ENCODE peak calls at places on chromosomes 1 and 21, in six cellular contexts. R is K562, Y is GM12878, C is H1, D is HepG2, Q is SK-N-SH. U is an unnamed sample.
A peak's percentile ranks its signal among the peaks of the same experiment; 100 is the strongest.

GRCh38 chr1:116256875-116257823 is 115.9 kb upstream of the ATP1A1 start:
- DNase-seq in Y (peak; percentile 9), Q (no peak), R (no peak), C (no peak), D (no peak), U (no peak)

GRCh38 chr1:31482478-31483011 is 69.5 kb downstream of the SERINC2 start:
- DNase-seq in Y (peak; percentile 40), C (no peak), Q (no peak), R (no peak), D (no peak), U (peak; percentile 47)

GRCh38 chr1:63662056-63662836 is 69.0 kb downstream of the PGM1 start:
- DNase-seq in Y (no peak), D (no peak), R (no peak), Q (no peak), C (no peak), U (no peak)

GRCh38 chr1:53602376-53602775 is 136.6 kb downstream of the GLIS1 start:
- DNase-seq in Q (no peak), Y (no peak), D (no peak), C (no peak), R (no peak), U (no peak)

GRCh38 chr1:169858467-169858866 is 35.2 kb downstream of the SCYL3 start:
- DNase-seq in R (no peak), Q (no peak), D (no peak), Y (no peak), C (no peak), U (no peak)

GRCh38 chr1:215590779-215591491 is 23.8 kb downstream of the KCTD3 start:
- DNase-seq in Y (no peak), Q (no peak), D (no peak), R (no peak), C (no peak), U (no peak)

GRCh38 chr1:1628656-1629429 is 3.1 kb upstream of the MMP23B start:
- DNase-seq in C (no peak), Y (no peak), D (no peak), Q (no peak), R (no peak), U (no peak)

GRCh38 chr1:14009576-14009975 is 309.6 kb downstream of the PRDM2 start:
- DNase-seq in R (no peak), Q (no peak), Y (no peak), C (no peak), D (no peak), U (no peak)

GRCh38 chr1:245827306-245827705 is 672.5 kb downstream of the KIF26B start:
- DNase-seq in R (no peak), Y (no peak), D (no peak), Q (no peak), C (no peak), U (no peak)

GRCh38 chr21:29342394-29342957 is 43.8 kb downstream of the BACH1 start:
- DNase-seq in R (no peak), Y (peak; percentile 32), Q (peak; percentile 14), D (no peak), C (no peak), U (no peak)

GRCh38 chr1:198128528-198128927 is 28.3 kb upstream of the NEK7 start:
- DNase-seq in Q (no peak), Y (no peak), R (no peak), D (no peak), C (no peak), U (no peak)

GRCh38 chr1:246803891-246804290 is 79.7 kb downstream of the SCCPDH start:
- DNase-seq in Y (no peak), R (no peak), Q (no peak), C (no peak), D (no peak), U (no peak)

GRCh38 chr1:212621830-212622315 is 13.3 kb downstream of the ATF3 start:
- DNase-seq in R (no peak), Q (no peak), C (no peak), D (no peak), Y (no peak), U (no peak)

GRCh38 chr1:113856011-113856410 is 15.5 kb downstream of the PTPN22 start:
- DNase-seq in Q (no peak), D (peak; percentile 70), R (no peak), C (no peak), Y (no peak), U (no peak)

GRCh38 chr1:37474051-37474696 is at the start of gene ZC3H12A:
- DNase-seq in Y (peak; percentile 57), Q (peak; percentile 98), D (peak; percentile 78), R (peak; percentile 99), C (peak; percentile 70), U (peak; percentile 84)

GRCh38 chr1:216459651-216460200 is 36.5 kb upstream of the USH2A start:
- DNase-seq in R (no peak), C (no peak), Y (no peak), D (no peak), Q (no peak), U (no peak)

GRCh38 chr21:44955803-44956175 is 16.0 kb downstream of the SLX9 start:
- DNase-seq in Y (no peak), D (no peak), Q (no peak), C (no peak), R (no peak), U (no peak)

GRCh38 chr21:44954281-44954771 is 14.5 kb downstream of the SLX9 start:
- DNase-seq in R (no peak), Q (no peak), C (no peak), Y (no peak), D (no peak), U (no peak)

GRCh38 chr21:44956356-44957046 is 16.7 kb downstream of the SLX9 start:
- DNase-seq in Y (no peak), C (no peak), D (no peak), Q (no peak), R (no peak), U (no peak)

GRCh38 chr21:44953628-44954021 is 13.8 kb downstream of the SLX9 start:
- DNase-seq in R (no peak), D (no peak), Y (no peak), Q (no peak), C (no peak), U (no peak)

GRCh38 chr21:44955141-44955802 is 15.4 kb downstream of the SLX9 start:
- DNase-seq in R (no peak), C (no peak), Q (no peak), D (no peak), Y (no peak), U (no peak)
- H3K27me3 ChIP-seq in R (no peaks in the 10 kb centered on the region), C (no peaks in the 10 kb centered on the region), Q (no peaks in the 10 kb centered on the region), D (no peaks in the 10 kb centered on the region), Y (no peaks in the 10 kb centered on the region), U (no peaks in the 10 kb centered on the region)

DNA sequence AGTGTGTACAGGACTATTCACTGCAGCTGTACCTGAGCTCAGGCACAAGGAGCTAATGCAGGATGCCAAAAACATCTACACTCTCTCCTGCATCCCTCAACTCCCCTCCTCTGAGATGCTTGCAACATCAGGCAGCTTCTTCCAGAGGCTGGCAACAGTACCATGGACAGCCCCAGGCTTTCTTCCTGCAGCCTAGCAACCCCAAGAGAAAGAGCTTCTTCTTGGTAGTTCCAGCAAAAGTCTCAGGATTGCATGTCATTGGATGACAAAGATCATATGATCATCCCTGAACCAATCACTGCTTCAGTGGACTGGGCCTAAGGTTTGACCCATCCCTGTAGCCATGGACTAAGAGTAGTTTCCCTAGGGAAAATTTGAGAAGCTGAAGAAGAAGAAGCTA is 46.7 kb downstream of the CAMK2N1 start:
- DNase-seq in D (no peak), Q (no peak), Y (no peak), R (no peak), C (no peak), U (no peak)
- TF ChIP-seq GABPA in D (no peak), Q (no peak), Y (no peak), R (no peak), C (no peak), U (no peak)

GRCh38 chr1:204199579-204199978 is 3.3 kb upstream of the KISS1 start:
- DNase-seq in R (no peak), D (no peak), C (no peak), Y (no peak), Q (no peak), U (no peak)
- H3K27me3 ChIP-seq in R (peaks cover 77% of the 10 kb centered on the region), D (no peaks in the 10 kb centered on the region), C (no peaks in the 10 kb centered on the region), Y (no peaks in the 10 kb centered on the region), Q (no peaks in the 10 kb centered on the region), U (peaks cover 16% of the 10 kb centered on the region)

GRCh38 chr1:32742132-32742947 is 39.8 kb upstream of the SYNC start:
- DNase-seq in R (peak; percentile 51), Y (no peak), Q (peak; percentile 61), D (peak; percentile 48), C (no peak), U (no peak)
- TF ChIP-seq GABPA in R (no peak), Y (no peak), Q (no peak), D (no peak), C (peak; percentile 21), U (no peak)

GRCh38 chr1:205440121-205440475 is 15.7 kb downstream of the BLACAT1 start:
- DNase-seq in Q (no peak), C (no peak), R (no peak), Y (no peak), D (no peak), U (no peak)

GRCh38 chr1:205441318-205441633 is 14.6 kb downstream of the BLACAT1 start:
- DNase-seq in Q (no peak), Y (no peak), D (no peak), C (no peak), R (no peak), U (no peak)

GRCh38 chr1:205440476-205441317 is 15.1 kb downstream of the BLACAT1 start:
- DNase-seq in C (no peak), R (peak; percentile 80), Y (peak; percentile 47), D (peak; percentile 91), Q (no peak), U (peak; percentile 75)

GRCh38 chr1:205442051-205442721 is 13.7 kb downstream of the BLACAT1 start:
- DNase-seq in D (no peak), Q (no peak), R (no peak), Y (no peak), C (no peak), U (no peak)

DNA sequence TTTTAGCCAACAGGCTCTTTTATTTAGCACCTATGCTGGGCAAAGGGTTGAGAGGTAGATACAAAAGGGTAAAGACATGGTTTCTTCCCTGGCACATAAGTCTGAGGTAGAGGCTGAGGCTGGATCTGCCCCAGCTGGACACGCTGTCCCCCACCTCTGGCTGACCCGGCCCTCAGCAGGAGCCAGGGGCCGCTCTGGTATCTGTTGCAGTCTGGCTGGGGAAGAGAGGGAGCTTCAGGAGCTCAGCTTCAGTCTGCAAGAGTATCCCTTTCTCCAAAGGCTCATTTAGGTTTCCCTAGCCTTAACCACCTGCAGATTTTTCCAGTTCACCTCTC is 14.2 kb downstream of the BLACAT1 start:
- DNase-seq in R (no peak), Y (no peak), Q (no peak), D (no peak), C (no peak), U (no peak)
- H3K27me3 ChIP-seq in R (peaks cover 8% of the 10 kb centered on the region), Y (no peaks in the 10 kb centered on the region), Q (peaks cover 32% of the 10 kb centered on the region), D (no peaks in the 10 kb centered on the region), C (no peaks in the 10 kb centered on the region), U (no peaks in the 10 kb centered on the region)

GRCh38 chr21:38384675-38385074 is 113.6 kb downstream of the ERG start:
- DNase-seq in Y (no peak), D (no peak), Q (no peak), R (no peak), C (no peak), U (peak; percentile 92)
- TF ChIP-seq GABPA in Y (no peak), D (no peak), Q (no peak), R (no peak), C (no peak), U (no peak)

GRCh38 chr1:166918618-166919017 is 42.6 kb upstream of the TADA1 start:
- DNase-seq in Y (no peak), R (no peak), D (no peak), Q (no peak), C (no peak), U (no peak)
- H3K27me3 ChIP-seq in Y (peaks cover 3% of the 10 kb centered on the region), R (peaks cover 53% of the 10 kb centered on the region), D (peaks cover 4% of the 10 kb centered on the region), Q (peaks cover 44% of the 10 kb centered on the region), C (peaks cover 5% of the 10 kb centered on the region), U (peaks cover 5% of the 10 kb centered on the region)

U was measured in HL-60.